ENCODE peak calls at places on chromosome 1, in ten cellular contexts. U, H, E, A, G, N, D, W, P and S are unnamed samples.

GRCh38 chr1:231395051-231395995 is 26.8 kb downstream of the EGLN1 start:
- DNase-seq in U (no peak), H (peak), E (peak), A (peak), G (no peak), N (no peak), D (no peak), W (peak), P (peak), S (no peak)

GRCh38 chr1:164518692-164519332 is 40.2 kb upstream of the PBX1 start:
- DNase-seq in U (no peak), H (no peak), E (no peak), A (no peak), G (no peak), N (no peak), D (no peak), W (no peak), P (no peak), S (no peak)

GRCh38 chr1:224624432-224624831 is 8.3 kb downstream of the CNIH3 start:
- DNase-seq in U (no peak), H (no peak), E (no peak), A (no peak), G (no peak), N (no peak), D (no peak), W (no peak), P (no peak), S (no peak)

GRCh38 chr1:1198423-1199140 is 7.8 kb downstream of the TNFRSF18 start:
- DNase-seq in U (peak), H (no peak), E (no peak), A (no peak), G (peak), N (no peak), D (no peak), W (no peak), P (no peak), S (no peak)

GRCh38 chr1:51445346-51446090 is 73.5 kb downstream of the EPS15 start:
- DNase-seq in U (no peak), H (no peak), E (no peak), A (no peak), G (no peak), N (no peak), D (no peak), W (no peak), P (no peak), S (no peak)

GRCh38 chr1:186476306-186477040 is 15.6 kb upstream of the PDC start:
- DNase-seq in U (no peak), H (peak), E (no peak), A (peak), G (no peak), N (no peak), D (no peak), W (no peak), P (peak), S (no peak)

GRCh38 chr1:235835226-235835625 is 31.5 kb downstream of the LYST start:
- DNase-seq in U (no peak), H (no peak), E (no peak), A (peak), G (peak), N (peak), D (no peak), W (no peak), P (peak), S (no peak)

GRCh38 chr1:1255627-1256026 is 9.1 kb upstream of the C1QTNF12 start:
- DNase-seq in U (peak), H (no peak), E (no peak), A (no peak), G (no peak), N (no peak), D (no peak), W (no peak), P (no peak), S (no peak)

GRCh38 chr1:201166964-201167624 is 12.8 kb upstream of the TMEM9 start:
- DNase-seq in U (no peak), H (no peak), E (no peak), A (no peak), G (no peak), N (no peak), D (no peak), W (no peak), P (no peak), S (no peak)

GRCh38 chr1:112549590-112549989 is 40.8 kb downstream of the WNT2B start:
- DNase-seq in U (no peak), H (no peak), E (no peak), A (no peak), G (no peak), N (no peak), D (no peak), W (no peak), P (no peak), S (no peak)

GRCh38 chr1:114756949-114757454 is 782 bp downstream of the CSDE1 start:
- DNase-seq in U (peak), H (no peak), E (no peak), A (peak), G (peak), N (peak), D (peak), W (peak), P (peak), S (no peak)

GRCh38 chr1:206851611-206852010 is 13.8 kb upstream of the IL20 start:
- DNase-seq in U (no peak), H (no peak), E (peak), A (peak), G (no peak), N (no peak), D (no peak), W (no peak), P (peak), S (no peak)

GRCh38 chr1:48249868-48250267 is 27.4 kb downstream of the SLC5A9 start:
- DNase-seq in U (no peak), H (no peak), E (no peak), A (no peak), G (no peak), N (no peak), D (no peak), W (peak), P (no peak), S (no peak)

GRCh38 chr1:19468397-19468956 is 16.9 kb downstream of the CAPZB start:
- DNase-seq in U (peak), H (no peak), E (no peak), A (no peak), G (no peak), N (peak), D (no peak), W (peak), P (no peak), S (no peak)

GRCh38 chr1:112544011-112544688 is 35.4 kb downstream of the WNT2B start:
- DNase-seq in U (no peak), H (peak), E (peak), A (peak), G (no peak), N (no peak), D (no peak), W (peak), P (peak), S (no peak)

GRCh38 chr1:221712776-221713431 is 29.0 kb downstream of the DUSP10 start:
- DNase-seq in U (peak), H (no peak), E (no peak), A (no peak), G (no peak), N (peak), D (no peak), W (no peak), P (no peak), S (peak)

GRCh38 chr1:203621559-203622130 is 5.0 kb upstream of the ATP2B4 start:
- DNase-seq in U (no peak), H (no peak), E (no peak), A (peak), G (no peak), N (no peak), D (no peak), W (no peak), P (no peak), S (no peak)

GRCh38 chr1:75529488-75529887 is 81.4 kb downstream of the SLC44A5 start:
- DNase-seq in U (no peak), H (peak), E (no peak), A (peak), G (no peak), N (no peak), D (no peak), W (no peak), P (peak), S (no peak)

GRCh38 chr1:152013664-152014237 is 20.1 kb upstream of the S100A10 start:
- DNase-seq in U (no peak), H (peak), E (peak), A (peak), G (no peak), N (peak), D (no peak), W (peak), P (peak), S (no peak)

GRCh38 chr1:9717193-9718005 is 65.9 kb downstream of the PIK3CD start:
- DNase-seq in U (peak), H (peak), E (no peak), A (no peak), G (peak), N (peak), D (no peak), W (no peak), P (no peak), S (peak)

GRCh38 chr1:18288609-18289219 is 181.1 kb downstream of the IGSF21 start:
- DNase-seq in U (no peak), H (no peak), E (no peak), A (no peak), G (no peak), N (no peak), D (no peak), W (no peak), P (no peak), S (no peak)

GRCh38 chr1:162094271-162094670 is 24.8 kb downstream of the NOS1AP start:
- DNase-seq in U (no peak), H (no peak), E (no peak), A (peak), G (no peak), N (no peak), D (no peak), W (no peak), P (no peak), S (no peak)

GRCh38 chr1:169601096-169601881 is 15.0 kb upstream of the F5 start:
- DNase-seq in U (no peak), H (peak), E (peak), A (peak), G (no peak), N (no peak), D (no peak), W (no peak), P (peak), S (no peak)

GRCh38 chr1:169608231-169608630 is 21.7 kb downstream of the SELP start:
- DNase-seq in U (no peak), H (no peak), E (no peak), A (no peak), G (no peak), N (no peak), D (no peak), W (no peak), P (no peak), S (no peak)

GRCh38 chr1:169610858-169611257 is 19.1 kb downstream of the SELP start:
- DNase-seq in U (no peak), H (no peak), E (no peak), A (no peak), G (no peak), N (no peak), D (no peak), W (no peak), P (no peak), S (no peak)

GRCh38 chr1:169610110-169610509 is 19.8 kb downstream of the SELP start:
- DNase-seq in U (no peak), H (peak), E (no peak), A (no peak), G (no peak), N (no peak), D (no peak), W (no peak), P (no peak), S (no peak)

DNA sequence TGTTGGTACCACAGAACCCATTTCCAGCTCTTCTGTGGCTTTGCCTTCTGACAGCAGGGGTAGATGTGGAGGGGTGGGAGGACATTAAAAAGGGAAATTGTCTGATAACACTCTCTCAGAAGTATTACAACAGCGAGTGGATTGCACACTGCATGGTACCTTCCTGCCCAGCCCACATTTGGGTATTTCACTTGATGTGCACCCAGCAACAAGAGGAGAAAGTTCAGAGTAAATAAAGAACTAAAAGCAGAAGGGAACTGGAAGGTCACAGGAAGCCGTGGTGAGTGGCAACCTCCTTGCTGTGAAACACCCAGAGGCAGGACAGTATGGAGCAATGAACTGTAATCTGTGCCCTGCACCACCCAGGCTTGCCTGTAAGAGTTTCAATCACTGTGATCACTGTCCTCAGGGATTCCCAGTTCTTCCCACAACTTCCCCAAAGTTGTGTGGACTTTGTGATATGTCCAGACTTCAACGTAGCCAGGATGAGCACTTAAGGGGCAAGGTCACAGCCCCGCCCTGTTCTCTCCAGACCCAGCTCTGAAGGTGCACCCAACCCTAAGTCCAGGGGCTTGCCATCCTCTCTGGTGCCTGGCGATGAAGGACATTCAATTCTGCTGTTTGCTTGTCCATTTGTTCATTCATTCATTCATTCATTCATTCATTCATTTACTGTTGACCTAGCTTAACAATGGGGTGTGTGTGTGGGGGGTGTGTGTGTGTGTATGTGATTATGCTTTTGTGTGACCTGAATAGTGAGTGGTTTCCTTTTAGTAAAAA is 18.7 kb upstream of the F5 start:
- DNase-seq in U (no peak), H (no peak), E (no peak), A (no peak), G (peak), N (no peak), D (no peak), W (no peak), P (no peak), S (peak)
- TF ChIP-seq CTCF in U (no peak), H (no peak), E (no peak), A (no peak), G (no peak), N (no peak), D (no peak), W (no peak), P (no peak), S (no peak)

DNA sequence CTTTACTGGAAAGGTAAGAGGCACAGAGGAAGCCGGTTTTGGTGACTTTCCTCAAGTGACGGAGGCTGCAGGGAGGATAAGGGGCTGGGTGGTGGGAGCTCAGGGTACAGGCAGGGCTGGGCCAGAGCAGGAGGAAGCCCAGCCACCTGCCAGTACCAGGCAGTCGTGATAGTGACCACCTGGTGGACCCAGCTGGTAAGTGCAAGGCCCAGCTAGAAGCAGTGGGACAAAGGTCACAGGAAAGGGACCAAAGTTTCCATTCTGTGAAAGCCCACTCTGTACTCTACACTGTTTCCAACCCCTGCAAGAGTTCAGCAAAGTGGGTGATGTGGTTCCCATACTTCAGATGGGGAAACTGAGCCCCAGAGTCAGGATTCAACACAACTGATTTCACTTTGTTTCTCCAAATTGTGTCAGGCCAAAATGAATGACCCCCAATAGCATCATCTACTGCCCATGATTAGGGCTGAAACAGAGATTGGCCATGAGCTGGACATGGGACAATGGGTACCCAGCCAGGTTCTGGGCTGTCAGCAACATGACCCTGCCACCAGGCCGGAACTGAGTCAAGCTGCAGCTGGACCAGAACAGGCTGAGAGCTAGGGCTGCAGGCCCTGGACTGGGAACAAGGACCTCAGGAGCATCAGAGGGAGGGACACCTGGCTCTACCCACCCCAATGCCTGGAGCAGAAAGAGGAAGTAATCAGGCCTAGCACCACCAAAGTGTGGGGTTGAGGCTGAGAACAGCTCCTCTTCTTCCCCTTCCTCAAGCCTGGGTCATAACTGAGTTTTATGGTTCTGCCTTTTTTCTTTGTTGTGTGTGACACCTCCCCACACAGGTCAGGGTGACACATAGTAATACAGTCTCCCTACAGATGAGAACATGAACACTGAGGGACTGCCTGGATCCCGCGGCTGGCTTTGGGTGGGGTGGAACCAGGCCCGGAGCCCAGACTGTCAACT is 50.2 kb downstream of the KCNN3 start:
- DNase-seq in U (no peak), H (no peak), E (no peak), A (no peak), G (no peak), N (no peak), D (no peak), W (peak), P (peak), S (no peak)
- TF ChIP-seq CTCF in U (no peak), H (peak), E (peak), A (peak), G (peak), N (no peak), D (peak), W (peak), P (peak), S (no peak)

DNA sequence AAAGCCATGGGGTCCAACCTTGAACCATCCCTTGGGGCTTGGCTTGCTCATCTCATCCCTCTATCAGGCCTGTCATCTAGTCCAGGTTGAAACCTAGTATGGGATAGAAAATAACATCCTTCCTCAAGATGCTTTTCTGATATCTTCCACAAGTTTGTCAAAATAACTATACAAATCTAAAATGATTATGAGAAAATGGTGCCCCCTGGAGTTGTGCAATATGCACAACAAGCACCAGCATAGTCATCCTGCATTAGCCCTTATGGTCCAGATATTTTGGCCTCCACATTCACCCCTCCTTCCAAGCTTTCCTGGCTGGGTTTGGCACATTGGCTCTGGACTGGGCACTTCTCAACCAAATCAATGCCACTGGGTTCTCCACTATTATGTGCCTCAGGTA is 101.2 kb downstream of the TBX19 start:
- DNase-seq in U (no peak), H (no peak), E (no peak), A (no peak), G (no peak), N (no peak), D (no peak), W (no peak), P (no peak), S (no peak)
- TF ChIP-seq CTCF in U (no peak), H (no peak), E (peak), A (peak), G (no peak), N (no peak), D (peak), W (peak), P (no peak), S (no peak)

GRCh38 chr1:204623894-204624361 is 61.6 kb downstream of the LRRN2 start:
- DNase-seq in U (peak), H (no peak), E (no peak), A (no peak), G (no peak), N (no peak), D (no peak), W (peak), P (no peak), S (no peak)
- TF ChIP-seq CTCF in U (no peak), H (peak), E (peak), A (peak), G (no peak), N (no peak), D (peak), W (peak), P (peak), S (no peak)

GRCh38 chr1:38608202-38608864 is 251.2 kb downstream of the RRAGC start:
- DNase-seq in U (no peak), H (peak), E (no peak), A (peak), G (no peak), N (peak), D (peak), W (peak), P (no peak), S (no peak)
- TF ChIP-seq CTCF in U (peak), H (peak), E (peak), A (peak), G (peak), N (no peak), D (peak), W (peak), P (no peak), S (no peak)

GRCh38 chr1:41282679-41283317 is 40.7 kb upstream of the SCMH1 start:
- DNase-seq in U (no peak), H (peak), E (no peak), A (peak), G (no peak), N (peak), D (peak), W (peak), P (peak), S (peak)
- TF ChIP-seq CTCF in U (peak), H (peak), E (peak), A (peak), G (peak), N (peak), D (peak), W (peak), P (peak), S (no peak)

DNA sequence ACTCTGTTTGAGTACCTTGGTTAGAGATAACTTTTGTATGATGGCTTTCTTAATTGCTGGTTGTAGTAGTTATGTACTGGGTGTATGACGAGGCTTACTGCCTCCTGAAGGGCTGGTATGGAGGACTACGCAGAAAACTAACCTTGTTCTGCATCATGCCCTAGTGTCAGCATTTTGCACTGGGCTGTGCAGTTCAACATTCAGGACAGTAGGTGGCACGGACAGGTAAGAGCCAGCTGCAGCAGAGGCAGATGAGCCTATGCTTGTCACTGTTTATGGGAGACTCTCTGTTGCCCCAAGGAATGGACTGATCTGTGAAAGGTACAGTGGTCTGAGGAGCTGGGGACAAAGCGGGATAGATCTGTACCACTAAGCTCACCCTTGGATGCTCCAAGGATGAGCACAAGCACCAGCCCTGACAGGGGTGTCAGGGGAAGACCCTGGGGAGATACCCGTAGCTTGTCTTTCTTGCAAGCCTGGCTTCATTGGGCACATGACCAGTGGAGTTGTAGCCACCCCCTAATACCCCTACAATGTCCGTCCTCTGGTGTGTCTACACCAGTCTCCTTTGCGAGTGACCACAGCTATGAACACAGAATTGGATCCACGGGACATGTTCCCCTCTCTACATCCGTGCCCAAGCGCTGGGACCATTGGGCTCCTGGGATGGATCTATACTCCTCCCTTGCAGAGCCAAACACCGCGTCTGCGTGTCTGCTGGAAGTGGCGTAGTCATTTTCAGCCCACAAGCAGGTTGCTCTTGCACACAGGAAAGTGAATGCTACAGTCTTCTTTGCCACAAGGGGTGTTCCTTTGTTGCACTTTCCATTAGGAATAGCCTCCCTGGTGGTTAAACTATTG is 51.1 kb upstream of the CFHR3 start:
- DNase-seq in U (peak), H (no peak), E (peak), A (no peak), G (no peak), N (peak), D (peak), W (peak), P (peak), S (no peak)
- TF ChIP-seq CTCF in U (peak), H (peak), E (peak), A (peak), G (peak), N (no peak), D (peak), W (peak), P (peak), S (no peak)